ENCODE peak calls at places on chromosomes 16 and 17, in seven cellular contexts. S is BE2C; X is OCI-LY7; I is heart left ventricle; T is CD8-positive, alpha-beta T cell; L is mucosa of descending colon; A is Peyer's patch. E is an unnamed sample. For H3K9me3 and H3K36me3, the result is how much of the 10 kb centered on the place peaks cover.

GRCh38 chr17:28908640-28909098 is 5.8 kb upstream of the DHRS13 start:
- DNase-seq in S (no peak), X (no peak), I (no peak), T (no peak), L (peak), A (no peak), E (no peak)

GRCh38 chr16:68064791-68065365 is 20.3 kb upstream of the NFATC3 start:
- DNase-seq in S (peak), X (peak), I (peak), T (peak), L (peak), A (peak), E (peak)

GRCh38 chr17:50187741-50188520 is 13.5 kb downstream of the COL1A1 start:
- DNase-seq in S (no peak), X (no peak), I (no peak), T (peak), L (no peak), A (no peak), E (no peak)

GRCh38 chr16:52953215-52953614 is 99.5 kb downstream of the CHD9NB start:
- DNase-seq in S (no peak), X (no peak), I (no peak), T (no peak), L (peak), A (no peak), E (no peak)

GRCh38 chr17:73653810-73654209 is 9.6 kb upstream of the SDK2 start:
- DNase-seq in S (no peak), X (no peak), I (no peak), T (no peak), L (no peak), A (no peak), E (no peak)

GRCh38 chr17:27466748-27467375 is 10.6 kb downstream of the KSR1 start:
- DNase-seq in S (no peak), X (no peak), I (no peak), T (peak), L (no peak), A (peak), E (no peak)

GRCh38 chr16:12482821-12483220 is 320.9 kb downstream of the CPPED1 start:
- DNase-seq in S (no peak), X (no peak), I (no peak), T (no peak), L (no peak), A (no peak), E (no peak)

GRCh38 chr16:83494459-83494858 is 313.3 kb upstream of the HSBP1 start:
- DNase-seq in S (no peak), X (no peak), I (no peak), T (no peak), L (no peak), A (no peak), E (no peak)

GRCh38 chr16:17171250-17172143 is 299.3 kb downstream of the XYLT1 start:
- DNase-seq in S (no peak), X (no peak), I (no peak), T (no peak), L (no peak), A (no peak), E (peak)

GRCh38 chr16:20763461-20764232 is at the start of gene ACSM3:
- DNase-seq in S (no peak), X (peak), I (no peak), T (peak), L (peak), A (peak), E (peak)

GRCh38 chr17:39782980-39783379 is 45.2 kb downstream of the GRB7 start:
- DNase-seq in S (no peak), X (no peak), I (no peak), T (no peak), L (no peak), A (no peak), E (no peak)

GRCh38 chr16:57380671-57381462 is 8.6 kb downstream of the CX3CL1 start:
- DNase-seq in S (peak), X (no peak), I (peak), T (peak), L (peak), A (no peak), E (no peak)

GRCh38 chr17:73710095-73710592 is 65.9 kb upstream of the SDK2 start:
- DNase-seq in S (peak), X (peak), I (peak), T (peak), L (peak), A (peak), E (peak)

GRCh38 chr16:35221482-35222185 is 1762.2 kb downstream of the TP53TG3F start:
- DNase-seq in S (no peak), X (no peak), I (no peak), T (no peak), L (no peak), A (no peak), E (peak)
- H3K9me3 ChIP-seq in S (under half), X (under half), I (under half), T (under half), L (under half), A (under half), E (under half)

DNA sequence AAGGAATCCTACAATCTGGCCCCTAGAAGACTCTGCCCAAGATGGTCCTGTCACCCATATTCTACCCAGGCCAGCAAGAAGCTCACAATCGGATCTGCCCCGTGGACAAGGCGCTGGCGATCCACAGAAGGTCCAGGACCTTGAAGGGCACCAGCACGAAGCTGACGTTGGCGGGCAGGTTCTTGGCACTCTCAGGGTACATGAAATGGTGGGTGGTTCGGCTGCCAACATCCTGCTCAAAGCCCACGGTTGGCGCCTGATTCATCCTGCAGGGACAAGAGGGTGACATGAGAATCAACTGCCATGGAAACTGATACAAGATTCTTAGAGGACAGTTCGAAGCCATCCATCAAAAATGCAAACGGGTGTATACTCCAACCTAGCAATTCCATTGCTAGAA is 41.6 kb downstream of the DDX19A start:
- DNase-seq in S (no peak), X (no peak), I (no peak), T (no peak), L (no peak), A (no peak), E (no peak)
- H3K36me3 ChIP-seq in S (under half), X (half or more), I (under half), T (under half), L (under half), A (under half), E (under half)

DNA sequence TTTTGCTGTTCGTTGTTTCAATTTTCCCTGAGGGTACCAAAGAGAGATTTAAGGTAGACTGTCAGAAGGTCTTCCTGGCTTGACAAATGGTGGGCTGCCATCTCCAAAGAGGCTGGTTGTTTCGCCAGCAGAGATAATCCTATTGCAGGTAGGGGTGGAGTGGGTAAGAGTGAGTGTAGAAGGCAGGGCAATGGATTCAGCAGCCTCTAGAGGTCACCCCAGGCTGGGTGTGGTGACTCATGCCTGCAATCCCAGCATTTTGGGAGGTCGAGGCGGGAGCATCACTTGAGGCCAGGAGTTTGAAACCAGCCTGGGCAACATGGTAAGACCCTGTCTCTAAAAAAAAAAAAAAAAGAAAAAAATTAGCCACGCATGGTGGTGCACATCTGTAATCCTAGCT is 34.6 kb downstream of the DCAKD start:
- DNase-seq in S (no peak), X (peak), I (no peak), T (no peak), L (no peak), A (no peak), E (no peak)
- TF ChIP-seq CTCF in S (peak), X (peak), I (no peak), T (no peak), L (peak), A (no peak), E (no peak)

GRCh38 chr16:25897677-25898076 is 205.9 kb downstream of the HS3ST4 start:
- DNase-seq in S (no peak), X (no peak), I (no peak), T (no peak), L (no peak), A (no peak), E (no peak)
- H3K9me3 ChIP-seq in S (under half), X (under half), I (under half), T (under half), L (under half), A (under half), E (under half)

GRCh38 chr17:51270675-51271074 is 10.3 kb downstream of the UTP18 start:
- DNase-seq in S (no peak), X (no peak), I (no peak), T (no peak), L (no peak), A (no peak), E (no peak)
- H3K36me3 ChIP-seq in S (half or more), X (half or more), I (half or more), T (under half), L (under half), A (under half), E (under half)

DNA sequence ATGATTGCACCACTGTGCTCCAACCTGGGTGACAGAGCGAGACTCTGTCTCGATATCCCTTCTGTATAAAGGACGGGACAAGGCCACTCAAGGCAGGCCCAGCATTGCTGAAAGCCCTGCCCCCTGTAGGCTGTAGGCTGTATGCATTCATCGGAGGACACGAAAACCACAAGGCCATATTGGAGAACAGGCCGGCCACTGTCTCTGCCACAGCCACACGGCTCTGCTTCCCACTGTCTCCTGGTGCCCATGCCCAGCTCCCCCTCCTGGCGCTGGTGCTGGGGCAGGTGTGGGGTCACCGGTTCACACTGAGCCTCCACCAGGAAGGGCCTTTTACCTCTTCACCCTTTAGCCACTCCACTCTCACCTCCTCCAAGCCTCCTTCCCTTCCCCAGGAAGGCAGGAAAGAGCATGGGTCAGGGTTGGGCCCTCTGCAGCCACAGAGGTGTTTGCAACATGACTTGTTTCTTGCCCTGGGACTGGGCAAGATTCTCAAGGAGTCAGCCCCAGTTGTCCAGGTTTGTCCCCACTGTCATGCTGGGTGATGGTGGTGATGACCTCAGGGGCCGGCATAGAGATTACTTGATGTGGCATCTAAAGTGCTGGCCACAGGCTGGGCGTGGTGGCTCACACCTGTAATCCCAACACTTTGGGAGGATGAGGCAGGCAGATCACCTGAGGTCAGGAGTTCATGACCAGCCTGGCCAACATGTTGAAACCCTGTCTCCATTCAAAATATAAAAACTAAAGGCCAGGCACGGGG is 5.3 kb upstream of the NTN3 start:
- DNase-seq in S (no peak), X (peak), I (no peak), T (peak), L (no peak), A (no peak), E (no peak)
- TF ChIP-seq CTCF in S (peak), X (peak), I (no peak), T (no peak), L (no peak), A (no peak), E (no peak)

GRCh38 chr16:35750701-35751104 is 2291.3 kb downstream of the TP53TG3F start:
- DNase-seq in S (no peak), X (no peak), I (no peak), T (no peak), L (no peak), A (no peak), E (no peak)
- H3K9me3 ChIP-seq in S (under half), X (under half), I (under half), T (under half), L (half or more), A (under half), E (under half)